ENCODE peak calls at places on chromosome 5, in four cellular contexts. F is activated CD4-positive, alpha-beta memory T cell treated with anti-CD3 and anti-CD28 coated beads, Interleukin-2, amount 10 ng/mL, durations not matched to agents 7 days and 5 days; E is left ventricle myocardium inferior; J is B cell. U is an unnamed sample.

GRCh38 chr5:173972844-173973613 is 15.9 kb upstream of the C5orf47 start:
- DNase-seq in F (peak; percentile 78), J (peak; percentile 85), E (peak; percentile 75), U (peak; percentile 73)

GRCh38 chr5:140042551-140043507 is at the start of gene NRG2:
- DNase-seq in E (peak; percentile 80), F (peak; percentile 49), J (peak; percentile 87), U (no peak)

GRCh38 chr5:124234022-124234899 is 512.2 kb downstream of the ZNF608 start:
- DNase-seq in E (no peak), J (no peak), F (no peak), U (no peak)

GRCh38 chr5:11146171-11146570 is 385.1 kb upstream of the DAP start:
- DNase-seq in J (no peak), E (no peak), F (no peak), U (no peak)

GRCh38 chr5:10797246-10797645 is 36.2 kb upstream of the DAP start:
- DNase-seq in F (no peak), J (no peak), E (no peak), U (no peak)

GRCh38 chr5:119919279-119919678 is 289.9 kb downstream of the FAM170A start:
- DNase-seq in E (no peak), J (no peak), F (no peak), U (no peak)

GRCh38 chr5:1987471-1987870 is 104.7 kb upstream of the IRX4 start:
- DNase-seq in J (no peak), F (no peak), E (no peak), U (no peak)

GRCh38 chr5:22057012-22057411 is 796.1 kb downstream of the CDH12 start:
- DNase-seq in J (no peak), F (no peak), E (no peak), U (no peak)

GRCh38 chr5:116423091-116423490 is 151.5 kb downstream of the SEMA6A start:
- DNase-seq in F (no peak), J (no peak), E (no peak), U (no peak)

GRCh38 chr5:98769256-98770157 is 4.0 kb upstream of the RGMB start:
- DNase-seq in E (peak; percentile 29), J (peak; percentile 75), F (peak; percentile 34), U (no peak)

GRCh38 chr5:156120777-156121176 is 206.2 kb upstream of the SGCD start:
- DNase-seq in J (no peak), F (no peak), E (no peak), U (no peak)

GRCh38 chr5:95934207-95934804 is 27.3 kb downstream of the ELL2 start:
- DNase-seq in J (no peak), F (no peak), E (no peak), U (no peak)

GRCh38 chr5:59759600-59760357 is 133.7 kb downstream of the PDE4D start:
- DNase-seq in J (no peak), F (no peak), E (no peak), U (no peak)

GRCh38 chr5:75656311-75657003 is 45.2 kb downstream of the ANKDD1B start:
- DNase-seq in F (no peak), E (no peak), J (no peak), U (no peak)

GRCh38 chr5:157548513-157549282 is 26.9 kb downstream of the ADAM19 start:
- DNase-seq in E (no peak), J (no peak), F (no peak), U (no peak)

GRCh38 chr5:1934056-1934394 is 51.3 kb upstream of the IRX4 start:
- DNase-seq in J (no peak), E (no peak), F (no peak), U (no peak)

GRCh38 chr5:80937591-80937990 is 22.6 kb upstream of the RASGRF2 start:
- DNase-seq in J (no peak), F (no peak), E (no peak), U (no peak)

GRCh38 chr5:161847896-161848510 is at the start of gene GABRA1:
- DNase-seq in J (no peak), F (no peak), E (no peak), U (no peak)

GRCh38 chr5:173832386-173832785 is 55.8 kb upstream of the CPEB4 start:
- DNase-seq in J (no peak), F (no peak), E (no peak), U (no peak)

GRCh38 chr5:113187879-113188278 is 211.3 kb downstream of the DCP2 start:
- DNase-seq in J (no peak), E (no peak), F (no peak), U (no peak)

GRCh38 chr5:148970228-148970627 is 92.6 kb downstream of the SH3TC2 start:
- DNase-seq in E (no peak), J (no peak), F (no peak), U (no peak)

GRCh38 chr5:168881427-168882149 is 302.4 kb upstream of the PANK3 start:
- DNase-seq in F (no peak), E (no peak), J (no peak), U (no peak)

GRCh38 chr5:167412506-167412905 is 878.9 kb upstream of the WWC1 start:
- DNase-seq in F (no peak), E (no peak), J (no peak), U (no peak)

GRCh38 chr5:31186672-31187267 is 6.7 kb upstream of the CDH6 start:
- DNase-seq in E (no peak), F (no peak), J (no peak), U (no peak)